ENCODE peak calls at places on chromosomes 5 and 9, in nine cellular contexts. One of them, this sample, is unnamed.

GRCh38 chr5:117436846-117437245 is 862.2 kb upstream of the SEMA6A start:
- DNase-seq in frontal cortex: no peak
- DNase-seq in Daoy: no peak
- DNase-seq in renal cortical epithelial cell: no peak
- DNase-seq in activated T-cell treated with anti-CD3 and anti-CD28 coated beads, Interleukin-2, amount 50 U/mL, for 72 hours: no peak
- DNase-seq in Jurkat, Clone E6-1: no peak
- DNase-seq in NCI-H1092: no peak
- DNase-seq in mucosa of gallbladder: no peak
- DNase-seq in naive thymus-derived CD8-positive, alpha-beta T cell: no peak
- DNase-seq in this sample: no peak

GRCh38 chr5:31213676-31214638 is 20.5 kb downstream of the CDH6 start:
- DNase-seq in NCI-H1092: no peak
- DNase-seq in Daoy: no peak
- DNase-seq in mucosa of gallbladder: no peak
- DNase-seq in naive thymus-derived CD8-positive, alpha-beta T cell: no peak
- DNase-seq in renal cortical epithelial cell: peak
- DNase-seq in frontal cortex: no peak
- DNase-seq in Jurkat, Clone E6-1: no peak
- DNase-seq in activated T-cell treated with anti-CD3 and anti-CD28 coated beads, Interleukin-2, amount 50 U/mL, for 72 hours: no peak
- DNase-seq in this sample: no peak

GRCh38 chr9:123542435-123543225 is 186.6 kb downstream of the CRB2 start:
- DNase-seq in activated T-cell treated with anti-CD3 and anti-CD28 coated beads, Interleukin-2, amount 50 U/mL, for 72 hours: no peak
- DNase-seq in mucosa of gallbladder: no peak
- DNase-seq in Daoy: no peak
- DNase-seq in NCI-H1092: no peak
- DNase-seq in frontal cortex: no peak
- DNase-seq in Jurkat, Clone E6-1: no peak
- DNase-seq in naive thymus-derived CD8-positive, alpha-beta T cell: no peak
- DNase-seq in renal cortical epithelial cell: no peak
- DNase-seq in this sample: no peak

GRCh38 chr9:121271368-121272351 is 3.7 kb downstream of the GSN start:
- DNase-seq in renal cortical epithelial cell: no peak
- DNase-seq in naive thymus-derived CD8-positive, alpha-beta T cell: no peak
- DNase-seq in mucosa of gallbladder: peak
- DNase-seq in activated T-cell treated with anti-CD3 and anti-CD28 coated beads, Interleukin-2, amount 50 U/mL, for 72 hours: no peak
- DNase-seq in NCI-H1092: no peak
- DNase-seq in frontal cortex: no peak
- DNase-seq in Daoy: peak
- DNase-seq in Jurkat, Clone E6-1: peak
- DNase-seq in this sample: no peak

GRCh38 chr9:85741875-85742629 is at the start of gene AGTPBP1:
- DNase-seq in frontal cortex: peak
- DNase-seq in activated T-cell treated with anti-CD3 and anti-CD28 coated beads, Interleukin-2, amount 50 U/mL, for 72 hours: peak
- DNase-seq in naive thymus-derived CD8-positive, alpha-beta T cell: peak
- DNase-seq in renal cortical epithelial cell: peak
- DNase-seq in Daoy: peak
- DNase-seq in Jurkat, Clone E6-1: peak
- DNase-seq in mucosa of gallbladder: peak
- DNase-seq in NCI-H1092: peak
- DNase-seq in this sample: peak

GRCh38 chr9:36341936-36342577 is 58.0 kb downstream of the RNF38 start:
- DNase-seq in frontal cortex: no peak
- DNase-seq in naive thymus-derived CD8-positive, alpha-beta T cell: no peak
- DNase-seq in Daoy: no peak
- DNase-seq in renal cortical epithelial cell: no peak
- DNase-seq in Jurkat, Clone E6-1: peak
- DNase-seq in activated T-cell treated with anti-CD3 and anti-CD28 coated beads, Interleukin-2, amount 50 U/mL, for 72 hours: peak
- DNase-seq in mucosa of gallbladder: no peak
- DNase-seq in NCI-H1092: no peak
- DNase-seq in this sample: no peak

GRCh38 chr5:179198865-179199645 is 138.9 kb downstream of the ZNF354C start:
- DNase-seq in renal cortical epithelial cell: no peak
- DNase-seq in Daoy: no peak
- DNase-seq in mucosa of gallbladder: no peak
- DNase-seq in NCI-H1092: no peak
- DNase-seq in activated T-cell treated with anti-CD3 and anti-CD28 coated beads, Interleukin-2, amount 50 U/mL, for 72 hours: no peak
- DNase-seq in frontal cortex: no peak
- DNase-seq in Jurkat, Clone E6-1: no peak
- DNase-seq in naive thymus-derived CD8-positive, alpha-beta T cell: peak
- DNase-seq in this sample: no peak

GRCh38 chr5:149073217-149073616 is 10.4 kb upstream of the SH3TC2 start:
- DNase-seq in renal cortical epithelial cell: peak
- DNase-seq in activated T-cell treated with anti-CD3 and anti-CD28 coated beads, Interleukin-2, amount 50 U/mL, for 72 hours: no peak
- DNase-seq in NCI-H1092: no peak
- DNase-seq in frontal cortex: no peak
- DNase-seq in naive thymus-derived CD8-positive, alpha-beta T cell: no peak
- DNase-seq in Jurkat, Clone E6-1: no peak
- DNase-seq in mucosa of gallbladder: no peak
- DNase-seq in Daoy: no peak
- DNase-seq in this sample: no peak

GRCh38 chr9:37969558-37970300 is 65.8 kb upstream of the SLC25A51 start:
- DNase-seq in Jurkat, Clone E6-1: no peak
- DNase-seq in NCI-H1092: no peak
- DNase-seq in naive thymus-derived CD8-positive, alpha-beta T cell: peak
- DNase-seq in activated T-cell treated with anti-CD3 and anti-CD28 coated beads, Interleukin-2, amount 50 U/mL, for 72 hours: no peak
- DNase-seq in renal cortical epithelial cell: no peak
- DNase-seq in frontal cortex: no peak
- DNase-seq in mucosa of gallbladder: no peak
- DNase-seq in Daoy: no peak
- DNase-seq in this sample: no peak

GRCh38 chr5:170408189-170408588 is 19.0 kb upstream of the KCNMB1 start:
- DNase-seq in Jurkat, Clone E6-1: no peak
- DNase-seq in naive thymus-derived CD8-positive, alpha-beta T cell: no peak
- DNase-seq in activated T-cell treated with anti-CD3 and anti-CD28 coated beads, Interleukin-2, amount 50 U/mL, for 72 hours: no peak
- DNase-seq in frontal cortex: no peak
- DNase-seq in renal cortical epithelial cell: no peak
- DNase-seq in Daoy: peak
- DNase-seq in NCI-H1092: peak
- DNase-seq in mucosa of gallbladder: no peak
- DNase-seq in this sample: no peak

GRCh38 chr5:78280261-78280660 is 14.2 kb downstream of the AP3B1 start:
- DNase-seq in frontal cortex: peak
- DNase-seq in Daoy: no peak
- DNase-seq in renal cortical epithelial cell: no peak
- DNase-seq in mucosa of gallbladder: no peak
- DNase-seq in activated T-cell treated with anti-CD3 and anti-CD28 coated beads, Interleukin-2, amount 50 U/mL, for 72 hours: no peak
- DNase-seq in NCI-H1092: no peak
- DNase-seq in Jurkat, Clone E6-1: no peak
- DNase-seq in naive thymus-derived CD8-positive, alpha-beta T cell: no peak
- DNase-seq in this sample: no peak

GRCh38 chr5:38340961-38341500 is 82.7 kb downstream of the EGFLAM start:
- DNase-seq in mucosa of gallbladder: no peak
- DNase-seq in activated T-cell treated with anti-CD3 and anti-CD28 coated beads, Interleukin-2, amount 50 U/mL, for 72 hours: no peak
- DNase-seq in frontal cortex: no peak
- DNase-seq in Jurkat, Clone E6-1: no peak
- DNase-seq in renal cortical epithelial cell: peak
- DNase-seq in Daoy: no peak
- DNase-seq in naive thymus-derived CD8-positive, alpha-beta T cell: no peak
- DNase-seq in NCI-H1092: no peak
- DNase-seq in this sample: no peak

GRCh38 chr5:151275803-151276202 is 22.8 kb downstream of the GM2A start:
- DNase-seq in renal cortical epithelial cell: no peak
- DNase-seq in Daoy: no peak
- DNase-seq in activated T-cell treated with anti-CD3 and anti-CD28 coated beads, Interleukin-2, amount 50 U/mL, for 72 hours: no peak
- DNase-seq in Jurkat, Clone E6-1: no peak
- DNase-seq in NCI-H1092: no peak
- DNase-seq in frontal cortex: no peak
- DNase-seq in mucosa of gallbladder: no peak
- DNase-seq in naive thymus-derived CD8-positive, alpha-beta T cell: no peak
- DNase-seq in this sample: no peak

GRCh38 chr9:77978086-77978781 is 53.4 kb downstream of the GNAQ start:
- DNase-seq in activated T-cell treated with anti-CD3 and anti-CD28 coated beads, Interleukin-2, amount 50 U/mL, for 72 hours: peak
- DNase-seq in NCI-H1092: no peak
- DNase-seq in frontal cortex: no peak
- DNase-seq in Jurkat, Clone E6-1: peak
- DNase-seq in Daoy: no peak
- DNase-seq in naive thymus-derived CD8-positive, alpha-beta T cell: no peak
- DNase-seq in renal cortical epithelial cell: no peak
- DNase-seq in mucosa of gallbladder: no peak
- DNase-seq in this sample: no peak

GRCh38 chr5:124748687-124749594 is 2.5 kb upstream of the ZNF608 start:
- DNase-seq in renal cortical epithelial cell: peak
- DNase-seq in mucosa of gallbladder: peak
- DNase-seq in naive thymus-derived CD8-positive, alpha-beta T cell: no peak
- DNase-seq in activated T-cell treated with anti-CD3 and anti-CD28 coated beads, Interleukin-2, amount 50 U/mL, for 72 hours: no peak
- DNase-seq in Daoy: peak
- DNase-seq in Jurkat, Clone E6-1: no peak
- DNase-seq in frontal cortex: peak
- DNase-seq in NCI-H1092: peak
- DNase-seq in this sample: no peak